ENCODE peak calls at places on chromosome X, in seven cellular contexts. T is fibroblast of villous mesenchyme, Y is fibroblast of mammary gland, V is IMR-90, K is cardiac muscle cell, P is body of pancreas, F is endodermal cell. C is an unnamed sample.

GRCh38 chrX:9456250-9457074 is 8.4 kb upstream of the TBL1X start:
- DNase-seq in T (no peak), Y (no peak), V (no peak), K (no peak), P (no peak), F (no peak), C (no peak)

GRCh38 chrX:133045986-133046385 is 50.9 kb downstream of the USP26 start:
- DNase-seq in T (peak), Y (peak), V (peak), K (peak), P (peak), F (no peak), C (no peak)

GRCh38 chrX:40504801-40505605 is 75.8 kb upstream of the ATP6AP2 start:
- DNase-seq in T (peak), Y (peak), V (peak), K (no peak), P (no peak), F (peak), C (no peak)

GRCh38 chrX:26822448-26822847 is 606.5 kb downstream of the MAGEB5 start:
- DNase-seq in T (no peak), Y (no peak), V (no peak), K (no peak), P (no peak), F (peak), C (no peak)

GRCh38 chrX:21993265-21993664 is 38.9 kb upstream of the PHEX start:
- DNase-seq in T (no peak), Y (no peak), V (no peak), K (no peak), P (peak), F (no peak), C (no peak)

GRCh38 chrX:3711331-3711917 is 2.0 kb downstream of the PRKX start:
- DNase-seq in T (no peak), Y (no peak), V (no peak), K (no peak), P (no peak), F (no peak), C (no peak)

GRCh38 chrX:356385-357034 is 30.2 kb downstream of the PPP2R3B start:
- DNase-seq in T (peak), Y (peak), V (peak), K (no peak), P (no peak), F (no peak), C (no peak)

GRCh38 chrX:46268429-46268828 is 276.8 kb downstream of the ZNF674 start:
- DNase-seq in T (no peak), Y (peak), V (no peak), K (no peak), P (peak), F (no peak), C (peak)

GRCh38 chrX:108001218-108001814 is 19.1 kb upstream of the TEX13B start:
- DNase-seq in T (peak), Y (peak), V (peak), K (peak), P (peak), F (peak), C (no peak)

GRCh38 chrX:139297638-139298037 is 232.9 kb upstream of the F9 start:
- DNase-seq in T (no peak), Y (no peak), V (no peak), K (no peak), P (no peak), F (no peak), C (no peak)

GRCh38 chrX:17553451-17553850 is 178.5 kb downstream of the NHS start:
- DNase-seq in T (no peak), Y (peak), V (peak), K (no peak), P (no peak), F (peak), C (peak)

GRCh38 chrX:700936-701335 is 70.3 kb downstream of the SHOX start:
- DNase-seq in T (no peak), Y (no peak), V (no peak), K (no peak), P (no peak), F (no peak), C (no peak)

DNA sequence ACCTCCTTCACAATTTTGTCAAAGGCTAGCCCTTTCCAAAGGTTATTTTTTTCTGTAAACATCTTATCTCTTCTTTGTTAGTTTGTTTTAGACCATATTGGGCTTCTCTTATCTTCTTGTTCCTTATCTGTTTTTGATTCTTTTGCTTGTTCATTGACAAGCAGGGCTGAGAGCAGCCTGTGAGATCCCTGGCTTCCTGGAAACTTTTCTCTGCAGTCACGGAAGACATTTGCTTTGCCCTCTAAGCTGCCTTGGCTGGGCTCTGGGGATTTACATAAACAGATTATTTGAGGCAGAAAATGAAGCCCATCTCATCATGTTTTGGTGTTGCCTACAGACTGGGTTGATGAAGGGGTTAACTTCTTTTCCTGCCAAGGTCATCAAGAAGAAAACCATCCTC is 157.4 kb upstream of the AMOT start:
- DNase-seq in T (no peak), Y (no peak), V (no peak), K (peak), P (no peak), F (peak), C (no peak)
- H3K4me3 ChIP-seq in T (no peak), Y (no peak), V (no peak), K (no peak), P (no peak), F (no peak), C (no peak)

DNA sequence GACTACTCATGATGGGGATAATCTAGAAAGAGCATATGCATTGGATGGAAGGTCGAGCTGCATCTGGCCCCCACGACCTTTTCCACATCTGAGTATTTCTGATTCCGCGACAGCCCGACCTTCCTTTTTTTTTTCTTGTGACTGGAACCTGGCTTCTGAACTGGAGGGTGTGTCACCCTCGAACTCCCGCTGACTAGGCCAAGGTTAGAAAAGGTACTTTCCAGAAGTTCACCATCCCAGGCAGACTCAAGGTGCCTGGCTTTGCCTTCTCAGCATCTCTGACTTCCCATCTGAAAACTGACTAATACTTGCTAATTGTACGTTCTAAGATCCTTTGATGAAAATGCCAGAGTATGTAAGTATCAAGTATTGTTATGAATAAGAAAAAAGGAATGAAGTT is 49.3 kb upstream of the CD40LG start:
- DNase-seq in T (no peak), Y (no peak), V (no peak), K (no peak), P (no peak), F (no peak), C (no peak)
- TF ChIP-seq CTCF in T (no peak), Y (no peak), V (no peak), K (no peak), P (no peak), F (no peak), C (no peak)

DNA sequence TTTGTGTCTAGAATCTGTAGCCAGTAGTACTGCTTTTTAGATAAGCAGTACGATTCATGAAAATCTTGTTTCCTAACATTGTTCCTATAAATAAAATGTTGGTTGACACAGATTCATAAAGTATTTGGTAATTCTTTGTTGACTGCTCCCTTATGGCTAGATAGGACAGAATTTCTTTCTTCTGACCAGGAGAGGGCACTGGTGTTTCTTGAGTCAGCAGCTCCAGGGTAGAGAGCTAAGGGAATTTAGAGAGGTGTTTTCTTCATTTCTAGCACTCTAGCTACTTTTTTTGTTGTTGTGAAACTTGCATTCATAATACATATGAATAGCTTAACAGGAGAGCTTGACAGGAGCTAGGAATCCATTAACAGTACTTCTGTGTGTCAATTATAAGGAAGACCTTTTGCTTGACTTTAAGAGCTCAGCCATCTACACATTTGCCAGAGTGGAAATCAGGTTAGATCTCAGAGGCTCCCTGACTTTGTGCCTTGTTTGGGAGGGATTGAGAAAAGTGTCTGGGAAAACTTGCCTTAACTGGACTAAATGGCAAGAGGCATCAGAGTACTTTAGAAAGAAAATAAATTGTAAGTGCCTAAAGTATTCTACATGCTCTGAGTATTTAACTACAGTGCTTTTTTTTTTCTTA is 756.1 kb downstream of the SH3BGRL start:
- DNase-seq in T (no peak), Y (peak), V (peak), K (peak), P (peak), F (no peak), C (no peak)
- H3K4me3 ChIP-seq in T (no peak), Y (no peak), V (no peak), K (no peak), P (no peak), F (no peak), C (no peak)

DNA sequence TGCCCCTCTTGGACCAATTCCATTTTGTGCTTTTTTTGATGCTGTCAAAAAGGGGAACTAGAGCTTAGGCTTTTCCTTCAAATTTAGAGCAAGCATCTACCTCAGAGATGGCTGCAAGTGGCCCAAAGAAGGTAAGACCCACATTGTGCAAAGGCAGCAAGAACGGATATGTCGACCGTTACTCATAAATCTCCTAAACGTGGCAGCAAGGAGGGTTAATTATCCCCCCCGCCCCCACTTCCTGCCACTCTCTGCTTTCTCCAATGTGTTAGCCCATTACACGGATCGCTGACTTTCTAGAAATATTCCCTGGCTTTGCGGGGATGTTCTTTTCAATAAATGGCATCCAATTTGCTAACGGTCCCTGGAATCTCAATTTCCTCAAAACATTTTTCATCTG is 4.4 kb downstream of the CHRDL1 start:
- DNase-seq in T (no peak), Y (no peak), V (no peak), K (no peak), P (no peak), F (no peak), C (no peak)
- TF ChIP-seq CTCF in T (no peak), Y (no peak), V (no peak), K (no peak), P (no peak), F (no peak), C (no peak)

DNA sequence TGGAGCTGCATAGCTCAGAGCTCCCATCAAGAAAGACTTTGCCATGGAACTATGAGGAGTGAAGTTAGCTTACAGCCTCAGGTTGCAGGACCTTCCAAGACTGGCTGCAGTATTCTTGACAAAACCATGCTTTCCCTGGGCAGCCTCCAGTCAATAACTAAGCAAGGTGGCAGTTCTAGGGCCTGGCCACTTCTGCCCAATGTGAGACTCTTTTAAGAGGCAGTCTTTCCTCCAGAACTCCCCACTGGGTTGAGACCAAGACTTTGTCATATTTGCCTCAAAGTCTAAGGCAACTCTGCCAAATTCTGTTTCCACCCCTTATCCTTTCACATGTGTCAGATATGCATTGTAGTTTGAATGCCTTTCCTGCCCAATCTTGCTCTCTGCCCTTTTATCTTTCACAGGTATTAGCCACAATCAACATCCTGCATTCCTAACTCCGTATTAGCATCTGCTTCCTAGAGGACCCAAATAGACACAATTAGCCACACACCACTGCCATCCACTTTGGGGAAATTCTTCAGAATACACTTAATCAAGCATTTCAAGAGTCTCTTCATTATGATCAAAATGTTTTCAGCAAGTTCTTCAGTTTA is 17.7 kb upstream of the SLC25A43 start:
- DNase-seq in T (no peak), Y (no peak), V (no peak), K (no peak), P (no peak), F (peak), C (no peak)
- H3K4me3 ChIP-seq in T (no peak), Y (no peak), V (no peak), K (no peak), P (no peak), F (no peak), C (no peak)

GRCh38 chrX:38679695-38680094 is 118.4 kb downstream of the TSPAN7 start:
- DNase-seq in T (no peak), Y (no peak), V (no peak), K (no peak), P (no peak), F (no peak), C (no peak)
- TF ChIP-seq CTCF in T (no peak), Y (no peak), V (no peak), K (no peak), P (no peak), F (no peak), C (no peak)

DNA sequence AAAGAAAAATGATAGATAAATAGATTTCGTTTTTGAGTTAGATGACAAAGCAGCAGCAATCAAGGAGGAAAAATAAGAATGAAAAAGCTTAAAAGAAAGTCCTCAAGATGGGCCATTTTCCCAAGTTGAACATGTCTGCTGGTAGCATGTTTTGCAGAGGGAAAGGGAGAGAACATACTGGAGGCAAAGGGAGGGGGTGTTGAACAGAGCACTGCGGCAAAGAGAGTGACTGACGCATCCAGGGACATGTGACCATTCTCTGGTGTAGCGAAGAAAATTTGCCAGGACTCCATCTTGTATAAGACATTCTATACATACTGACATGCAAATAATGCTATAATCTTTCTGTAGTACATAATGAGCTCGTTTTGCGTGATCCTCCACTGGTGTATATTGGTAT is 1.2 kb downstream of the LINC00632 start:
- DNase-seq in T (no peak), Y (no peak), V (no peak), K (no peak), P (no peak), F (no peak), C (no peak)
- H3K4me3 ChIP-seq in T (no peak), Y (no peak), V (no peak), K (no peak), P (no peak), F (no peak), C (peak)

GRCh38 chrX:101206471-101206870 is 13.1 kb upstream of the DRP2 start:
- DNase-seq in T (peak), Y (peak), V (peak), K (peak), P (no peak), F (no peak), C (no peak)
- TF ChIP-seq CTCF in T (peak), Y (peak), V (peak), K (peak), P (no peak), F (peak), C (peak)

GRCh38 chrX:54470054-54470760 is 25.8 kb downstream of the FGD1 start:
- DNase-seq in T (no peak), Y (no peak), V (no peak), K (no peak), P (no peak), F (no peak), C (no peak)

GRCh38 chrX:54479471-54480122 is 16.4 kb downstream of the FGD1 start:
- DNase-seq in T (no peak), Y (no peak), V (no peak), K (peak), P (no peak), F (peak), C (no peak)

GRCh38 chrX:54473993-54474859 is 21.8 kb downstream of the FGD1 start:
- DNase-seq in T (no peak), Y (no peak), V (no peak), K (no peak), P (no peak), F (no peak), C (no peak)
- H3K4me3 ChIP-seq in T (no peak), Y (no peak), V (no peak), K (no peak), P (no peak), F (no peak), C (no peak)

C was measured in retinal pigment epithelial cell.